ENCODE peak calls at places on chromosomes 4 and X, in nine cellular contexts. E is left ventricle myocardium inferior; X is effector memory CD4-positive, alpha-beta T cell; I is IMR-90; Y is fibroblast of lung; G is neural progenitor cell; L is breast epithelium; K is right lobe of liver; R is ascending aorta. H is an unnamed sample.

GRCh38 chrX:110588853-110589252 is 206.8 kb downstream of the CHRDL1 start:
- DNase-seq in E (no peak), X (no peak), I (no peak), Y (no peak), G (no peak), L (no peak), K (no peak), R (no peak), H (no peak)

GRCh38 chr4:152540293-152540674 is 4.4 kb upstream of the FBXW7 start:
- DNase-seq in E (no peak), X (no peak), I (no peak), Y (no peak), G (peak), L (no peak), K (no peak), R (no peak), H (no peak)

GRCh38 chrX:96407043-96407442 is 277.6 kb upstream of the DIAPH2 start:
- DNase-seq in E (peak), X (no peak), I (peak), Y (peak), G (peak), L (no peak), K (peak), R (no peak), H (no peak)

GRCh38 chr4:158670975-158671664 is 567 bp downstream of the C4orf46 start:
- DNase-seq in E (peak), X (peak), I (peak), Y (peak), G (peak), L (no peak), K (peak), R (no peak), H (no peak)

GRCh38 chrX:11759461-11760311 is 1.6 kb downstream of the MSL3 start:
- DNase-seq in E (peak), X (peak), I (peak), Y (peak), G (peak), L (peak), K (peak), R (peak), H (peak)

GRCh38 chr4:16597829-16598228 is 300.6 kb downstream of the LDB2 start:
- DNase-seq in E (no peak), X (no peak), I (peak), Y (peak), G (peak), L (no peak), K (no peak), R (no peak), H (no peak)

GRCh38 chr4:63218837-63219236 is 1190.4 kb downstream of the TECRL start:
- DNase-seq in E (no peak), X (no peak), I (no peak), Y (no peak), G (peak), L (no peak), K (no peak), R (no peak), H (no peak)

GRCh38 chr4:93710101-93710846 is 118.3 kb upstream of the ATOH1 start:
- DNase-seq in E (no peak), X (no peak), I (no peak), Y (no peak), G (peak), L (no peak), K (no peak), R (no peak), H (no peak)

GRCh38 chr4:68873218-68873502 is 57.4 kb downstream of the UGT2B10 start:
- DNase-seq in E (no peak), X (no peak), I (no peak), Y (no peak), G (no peak), L (no peak), K (no peak), R (no peak), H (no peak)

GRCh38 chrX:55342533-55343501 is 78.1 kb upstream of the PAGE3 start:
- DNase-seq in E (no peak), X (no peak), I (no peak), Y (no peak), G (peak), L (no peak), K (no peak), R (no peak), H (no peak)

GRCh38 chrX:47143894-47144625 is 442 bp downstream of the NDUFB11 start:
- DNase-seq in E (no peak), X (no peak), I (peak), Y (no peak), G (peak), L (no peak), K (peak), R (no peak), H (no peak)

GRCh38 chrX:7943600-7944245 is 16.5 kb upstream of the PNPLA4 start:
- DNase-seq in E (no peak), X (no peak), I (no peak), Y (no peak), G (no peak), L (no peak), K (no peak), R (no peak), H (no peak)

GRCh38 chr4:19983072-19983471 is 268.6 kb upstream of the SLIT2 start:
- DNase-seq in E (no peak), X (no peak), I (peak), Y (peak), G (no peak), L (no peak), K (no peak), R (no peak), H (no peak)

GRCh38 chr4:183765121-183765990 is 106.3 kb downstream of the TRAPPC11 start:
- DNase-seq in E (peak), X (no peak), I (no peak), Y (peak), G (peak), L (no peak), K (no peak), R (no peak), H (no peak)

GRCh38 chr4:184728858-184729257 is 5.0 kb downstream of the CENPU start:
- DNase-seq in E (no peak), X (no peak), I (peak), Y (peak), G (no peak), L (no peak), K (no peak), R (no peak), H (no peak)

GRCh38 chrX:53483838-53484420 is 49.8 kb upstream of the HSD17B10 start:
- DNase-seq in E (no peak), X (no peak), I (peak), Y (peak), G (no peak), L (no peak), K (no peak), R (no peak), H (no peak)

GRCh38 chrX:26146024-26146423 is 7.9 kb downstream of the MAGEB18 start:
- DNase-seq in E (no peak), X (no peak), I (no peak), Y (no peak), G (no peak), L (no peak), K (no peak), R (no peak), H (no peak)

GRCh38 chr4:40238700-40239548 is 42.1 kb downstream of the RHOH start:
- DNase-seq in E (no peak), X (peak), I (no peak), Y (no peak), G (no peak), L (no peak), K (no peak), R (no peak), H (no peak)

GRCh38 chr4:137635108-137635507 is 102.8 kb upstream of the PCDH18 start:
- DNase-seq in E (no peak), X (no peak), I (peak), Y (no peak), G (no peak), L (no peak), K (no peak), R (no peak), H (no peak)

GRCh38 chrX:30649859-30650258 is 3.4 kb upstream of the GK start:
- DNase-seq in E (no peak), X (no peak), I (peak), Y (no peak), G (no peak), L (no peak), K (no peak), R (no peak), H (no peak)

GRCh38 chr4:166014411-166014810 is 141.4 kb downstream of the TLL1 start:
- DNase-seq in E (no peak), X (no peak), I (no peak), Y (peak), G (no peak), L (no peak), K (no peak), R (no peak), H (no peak)

GRCh38 chrX:13473666-13474516 is 95.5 kb upstream of the EGFL6 start:
- DNase-seq in E (no peak), X (no peak), I (peak), Y (peak), G (peak), L (no peak), K (no peak), R (no peak), H (no peak)

GRCh38 chrX:18558799-18559198 is 113.1 kb downstream of the RS1 start:
- DNase-seq in E (no peak), X (no peak), I (no peak), Y (no peak), G (no peak), L (no peak), K (no peak), R (no peak), H (no peak)

GRCh38 chrX:30570505-30570904 is 7.1 kb downstream of the TASL start:
- DNase-seq in E (no peak), X (no peak), I (peak), Y (peak), G (no peak), L (no peak), K (no peak), R (no peak), H (no peak)

GRCh38 chrX:77003956-77004355 is 443.2 kb upstream of the FGF16 start:
- DNase-seq in E (no peak), X (no peak), I (no peak), Y (peak), G (no peak), L (no peak), K (no peak), R (no peak), H (no peak)

GRCh38 chr4:88481557-88481956 is 24.6 kb downstream of the HERC5 start:
- DNase-seq in E (no peak), X (no peak), I (no peak), Y (no peak), G (no peak), L (no peak), K (no peak), R (no peak), H (no peak)

GRCh38 chr4:142373610-142374009 is 472.5 kb downstream of the INPP4B start:
- DNase-seq in E (no peak), X (no peak), I (peak), Y (peak), G (no peak), L (no peak), K (no peak), R (no peak), H (no peak)

GRCh38 chr4:24001486-24001885 is 111.6 kb upstream of the PPARGC1A start:
- DNase-seq in E (no peak), X (no peak), I (no peak), Y (no peak), G (no peak), L (no peak), K (no peak), R (no peak), H (no peak)

GRCh38 chr4:176791591-176792347 is 953 bp downstream of the VEGFC start:
- DNase-seq in E (peak), X (no peak), I (peak), Y (peak), G (peak), L (no peak), K (no peak), R (no peak), H (no peak)
- H3K27ac ChIP-seq in E (peak), X (no peak), I (peak), Y (peak), G (no peak), L (peak), K (peak), R (peak), H (peak)

DNA sequence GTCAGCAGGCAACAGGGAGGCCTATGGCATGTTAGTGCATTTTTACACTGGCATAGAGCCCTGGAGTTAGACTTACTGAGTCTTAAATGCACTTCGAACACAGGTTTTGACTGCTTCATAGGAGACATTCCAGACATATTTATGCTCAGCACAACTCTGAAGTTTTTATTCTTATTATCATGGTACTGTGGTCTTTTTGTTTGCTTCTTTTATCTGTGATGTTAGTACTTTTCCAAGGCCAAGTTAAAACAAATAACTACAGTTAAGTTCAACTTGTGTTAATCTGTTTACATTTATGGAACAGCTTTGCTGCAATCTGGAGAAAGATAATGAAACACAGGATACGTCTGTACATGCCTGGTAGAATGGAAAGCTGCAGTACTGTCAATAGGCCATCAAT is 76.5 kb downstream of the COL4A5 start:
- DNase-seq in E (no peak), X (no peak), I (peak), Y (peak), G (no peak), L (no peak), K (no peak), R (no peak), H (no peak)
- H3K27ac ChIP-seq in E (no peak), X (no peak), I (peak), Y (no peak), G (no peak), L (no peak), K (no peak), R (no peak), H (peak)

DNA sequence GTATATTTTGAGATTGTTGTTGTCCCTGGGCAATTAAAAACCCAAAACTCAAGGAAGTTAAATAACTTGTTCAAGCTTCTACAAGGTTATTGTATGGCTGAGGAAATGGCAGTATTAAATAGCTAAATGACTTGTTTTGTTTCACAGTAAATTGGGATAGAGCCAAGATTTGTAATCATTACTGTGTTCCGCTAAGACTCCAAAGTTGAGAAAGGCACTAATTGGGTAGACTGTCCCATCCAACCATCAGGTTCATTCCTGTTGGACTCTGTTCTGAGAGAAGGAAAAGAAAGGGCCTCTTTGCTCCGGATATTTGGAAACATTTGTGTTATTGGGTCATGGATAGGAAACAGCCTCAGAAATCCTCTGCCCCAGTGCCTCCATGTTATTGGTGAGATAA is 82.2 kb downstream of the DCLK2 start:
- DNase-seq in E (no peak), X (no peak), I (no peak), Y (no peak), G (no peak), L (no peak), K (no peak), R (no peak), H (peak)
- H3K27ac ChIP-seq in E (peak), X (no peak), I (no peak), Y (no peak), G (no peak), L (peak), K (no peak), R (no peak), H (no peak)

DNA sequence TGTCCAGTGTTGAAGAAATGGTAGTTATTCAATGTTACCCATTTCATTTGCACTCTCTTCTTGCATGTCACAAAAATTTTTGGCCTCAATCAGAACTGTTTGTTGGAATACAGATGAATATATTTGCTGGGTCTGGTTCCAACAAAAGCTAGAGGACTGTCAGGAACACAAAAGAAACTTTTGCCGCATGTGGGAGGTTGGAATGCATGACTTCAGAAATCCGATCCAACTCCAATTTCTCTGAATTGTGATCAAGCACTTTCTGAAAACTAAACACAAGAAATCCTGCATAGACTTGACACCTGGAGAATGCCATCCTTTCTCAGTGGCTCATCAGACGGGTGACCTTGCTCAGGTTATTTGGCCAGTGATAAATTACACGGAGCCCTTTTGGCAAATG is 15.4 kb downstream of the SETD7 start:
- DNase-seq in E (no peak), X (no peak), I (no peak), Y (peak), G (no peak), L (no peak), K (no peak), R (no peak), H (peak)
- H3K27ac ChIP-seq in E (no peak), X (no peak), I (no peak), Y (no peak), G (no peak), L (peak), K (no peak), R (no peak), H (no peak)

DNA sequence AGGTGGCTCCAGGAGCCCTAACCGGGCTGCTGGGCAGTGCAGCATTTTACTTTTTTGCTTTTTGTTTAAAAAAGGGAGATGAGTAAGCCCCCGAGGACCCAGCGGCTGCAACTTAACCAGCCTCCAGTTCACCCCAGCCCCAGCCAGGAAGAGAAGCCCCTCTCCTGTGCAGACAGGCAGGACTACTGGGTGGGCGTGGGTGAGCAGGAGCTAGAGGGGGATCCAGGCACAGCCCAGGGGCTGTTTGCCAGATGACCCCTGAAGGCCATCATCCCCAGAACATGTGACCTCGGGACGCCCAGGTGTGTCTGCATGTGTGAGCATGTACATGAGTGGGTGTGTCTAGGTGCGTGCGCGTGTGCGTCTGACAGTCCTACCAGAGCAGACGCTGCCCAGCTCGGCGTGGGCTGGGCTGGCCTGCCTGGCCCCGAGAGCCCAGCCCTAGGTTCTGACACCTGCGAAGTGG is 7.6 kb upstream of the HAUS3 start:
- DNase-seq in E (no peak), X (no peak), I (no peak), Y (no peak), G (no peak), L (peak), K (no peak), R (peak), H (peak)
- H3K27ac ChIP-seq in E (no peak), X (no peak), I (no peak), Y (no peak), G (no peak), L (no peak), K (no peak), R (no peak), H (no peak)

GRCh38 chr4:53436251-53436650 is 58.8 kb downstream of the FIP1L1 start:
- DNase-seq in E (no peak), X (no peak), I (no peak), Y (no peak), G (no peak), L (no peak), K (no peak), R (no peak), H (no peak)

GRCh38 chr4:53432528-53433424 is 55.3 kb downstream of the FIP1L1 start:
- DNase-seq in E (no peak), X (no peak), I (no peak), Y (no peak), G (no peak), L (no peak), K (no peak), R (no peak), H (no peak)

DNA sequence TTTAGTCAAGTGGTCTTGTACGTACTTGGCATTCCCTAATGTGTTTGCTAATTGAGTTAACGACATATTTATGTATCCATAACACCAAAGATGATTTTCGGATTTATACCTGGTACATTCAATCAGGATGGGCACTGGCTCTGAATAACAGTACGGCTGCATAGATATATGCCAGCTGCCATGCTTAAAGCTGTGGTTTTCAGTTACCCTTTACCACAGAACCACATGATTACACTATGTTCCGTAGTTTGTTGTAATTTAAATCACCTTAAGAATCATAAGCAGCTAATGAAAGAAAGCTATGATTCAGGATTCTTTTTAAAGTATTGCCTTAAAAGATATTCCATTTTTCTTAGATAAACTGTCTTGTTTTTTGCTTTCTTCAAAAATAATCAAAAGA is 53.6 kb downstream of the FIP1L1 start:
- DNase-seq in E (no peak), X (no peak), I (no peak), Y (no peak), G (no peak), L (no peak), K (no peak), R (no peak), H (no peak)
- H3K27ac ChIP-seq in E (no peak), X (no peak), I (no peak), Y (no peak), G (no peak), L (no peak), K (no peak), R (no peak), H (no peak)

GRCh38 chr4:110134269-110134889 is 64.0 kb downstream of the ELOVL6 start:
- DNase-seq in E (no peak), X (no peak), I (no peak), Y (no peak), G (no peak), L (no peak), K (no peak), R (no peak), H (no peak)
- H3K27ac ChIP-seq in E (no peak), X (no peak), I (no peak), Y (no peak), G (no peak), L (no peak), K (no peak), R (no peak), H (no peak)

DNA sequence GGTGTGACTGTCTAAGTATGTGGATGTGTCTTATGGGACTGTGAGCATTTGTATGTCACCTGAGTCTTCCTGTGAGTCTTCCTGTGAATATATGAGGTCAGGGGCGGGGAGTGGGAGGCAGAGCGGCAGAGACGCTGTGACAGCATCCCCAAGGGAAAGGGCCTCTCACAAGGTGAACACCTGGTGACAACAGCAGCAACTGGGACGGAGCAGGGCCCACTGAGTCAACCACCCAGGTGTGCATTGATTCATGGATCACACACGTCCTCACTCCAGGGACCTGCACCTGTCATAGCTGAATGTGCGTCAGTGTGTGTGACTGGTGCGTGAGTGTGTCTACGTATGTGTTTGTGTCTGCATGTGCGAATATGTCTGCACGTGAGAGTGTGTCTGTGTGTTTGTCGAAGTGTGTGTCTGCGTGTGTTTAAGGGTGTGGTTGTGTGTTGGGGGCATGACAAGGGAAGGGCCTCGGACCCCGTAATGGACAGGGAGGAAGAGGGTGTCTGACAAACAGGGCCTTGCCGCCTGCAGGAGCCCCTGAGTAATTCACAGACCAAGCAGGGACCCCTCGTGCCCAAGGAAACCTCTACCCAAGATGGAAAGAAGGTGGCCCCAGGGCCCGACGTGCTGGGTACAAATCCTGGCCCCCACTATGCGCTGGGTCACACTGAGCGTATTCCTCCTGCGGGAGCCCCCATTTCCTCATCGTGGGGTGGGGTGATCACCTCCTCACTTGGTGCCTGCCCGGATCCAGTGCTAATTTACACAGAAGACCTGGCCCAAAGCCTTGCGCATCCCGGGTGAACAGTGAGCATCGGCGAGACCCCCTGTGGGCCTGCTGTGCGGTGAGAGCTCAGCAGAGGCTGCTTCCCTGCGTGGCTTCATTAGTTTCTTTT is 76.7 kb downstream of the ABLIM2 start:
- DNase-seq in E (no peak), X (no peak), I (no peak), Y (no peak), G (no peak), L (no peak), K (no peak), R (no peak), H (no peak)
- H3K27ac ChIP-seq in E (no peak), X (no peak), I (no peak), Y (no peak), G (no peak), L (no peak), K (no peak), R (no peak), H (no peak)

H was measured in esophagus muscularis mucosa.